ENCODE peak calls at places on chromosomes 11 and 22, in six cellular contexts. T, F, J, R, O and H are unnamed samples.

GRCh38 chr11:122727101-122727929 is 71.8 kb downstream of the UBASH3B start:
- DNase-seq in J (no peak), R (no peak), T (no peak), O (no peak), F (no peak), H (peak; percentile 64)

GRCh38 chr22:38957046-38957770 is at the start of gene APOBEC3A:
- DNase-seq in T (peak; percentile 43), R (no peak), O (no peak), J (no peak), F (no peak), H (no peak)

GRCh38 chr11:111006207-111006606 is 239.3 kb upstream of the POU2AF2 start:
- DNase-seq in F (no peak), O (no peak), J (no peak), R (no peak), T (no peak), H (no peak)

GRCh38 chr11:64814712-64815187 is 4.4 kb upstream of the MEN1 start:
- DNase-seq in O (no peak), F (no peak), R (no peak), J (no peak), T (no peak), H (no peak)

GRCh38 chr22:50304528-50305392 is 2.7 kb downstream of the PLXNB2 start:
- DNase-seq in O (no peak), R (no peak), J (peak; percentile 60), F (peak; percentile 53), T (peak; percentile 67), H (peak; percentile 62)

GRCh38 chr11:332651-333480 is 12.2 kb upstream of the IFITM3 start:
- DNase-seq in T (no peak), O (no peak), J (no peak), R (no peak), F (no peak), H (no peak)

GRCh38 chr11:20367313-20367948 is 3.9 kb downstream of the HTATIP2 start:
- DNase-seq in F (peak; percentile 58), R (no peak), T (peak; percentile 63), J (peak; percentile 85), O (peak; percentile 94), H (peak; percentile 78)

GRCh38 chr11:106197438-106197837 is 120.0 kb downstream of the AASDHPPT start:
- DNase-seq in J (no peak), F (no peak), R (no peak), O (no peak), T (no peak), H (no peak)

GRCh38 chr22:46065733-46066454 is 84.4 kb upstream of the PPARA start:
- DNase-seq in O (no peak), J (peak; percentile 59), T (no peak), R (no peak), F (no peak), H (peak; percentile 9)

GRCh38 chr11:28346721-28347120 is 238.5 kb downstream of the METTL15 start:
- DNase-seq in T (no peak), F (no peak), O (no peak), R (no peak), J (no peak), H (peak; percentile 8)

GRCh38 chr11:47330002-47330911 is 22.2 kb downstream of the MYBPC3 start:
- DNase-seq in R (no peak), F (no peak), O (peak; percentile 29), T (no peak), J (no peak), H (no peak)

GRCh38 chr22:48644108-48644507 is 1183.6 kb downstream of the BRD1 start:
- DNase-seq in T (no peak), J (no peak), R (no peak), O (no peak), F (no peak), H (peak; percentile 47)

GRCh38 chr11:132028380-132029240 is 658.2 kb downstream of the NTM start:
- DNase-seq in T (no peak), O (peak; percentile 73), J (peak; percentile 73), R (no peak), F (peak; percentile 23), H (peak; percentile 62)

GRCh38 chr11:96680515-96680914 is 290.7 kb downstream of the JRKL start:
- DNase-seq in T (no peak), O (no peak), J (no peak), F (no peak), R (no peak), H (no peak)

GRCh38 chr11:45155058-45155551 is 8.7 kb downstream of the PRDM11 start:
- DNase-seq in R (peak; percentile 79), F (peak; percentile 48), O (peak; percentile 22), J (no peak), T (no peak), H (no peak)

DNA sequence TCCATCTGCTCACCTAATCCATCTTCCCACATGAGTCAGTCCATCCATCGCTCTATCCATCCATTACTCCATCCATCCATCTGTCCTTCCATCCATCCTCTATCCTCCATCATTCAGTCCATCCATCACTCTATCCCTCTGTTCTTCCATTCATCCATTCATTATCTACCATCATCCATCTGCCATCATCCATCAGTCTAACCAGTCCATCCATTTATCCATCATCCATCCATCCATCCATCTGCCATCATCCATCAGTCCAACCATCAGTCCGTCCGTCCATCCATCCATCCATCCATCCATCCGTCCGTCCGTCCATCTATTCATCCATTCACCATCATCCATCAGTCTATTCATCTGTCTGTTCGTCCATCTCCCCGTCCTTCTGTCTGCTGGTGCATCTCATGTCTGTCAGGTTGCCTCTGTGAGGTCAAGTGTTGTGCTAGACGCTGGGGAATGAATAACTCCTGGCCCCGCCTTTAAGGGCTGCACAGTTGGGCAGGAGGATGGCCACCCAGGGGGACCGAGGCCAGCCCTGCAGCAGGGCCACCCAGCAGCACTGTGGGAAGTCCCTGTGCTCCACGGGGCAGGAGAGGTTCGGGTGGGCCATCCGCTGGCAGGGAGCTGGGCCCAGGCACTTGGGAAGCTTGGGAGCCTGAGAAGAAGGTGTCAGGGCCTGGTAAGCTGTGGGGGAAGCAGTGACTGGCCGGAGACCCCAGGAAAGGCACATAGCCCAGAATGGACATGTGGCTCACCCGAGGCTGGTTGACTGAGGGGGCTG is 137.1 kb downstream of the CTTN start:
- DNase-seq in F (no peak), T (no peak), J (no peak), R (no peak), O (no peak), H (no peak)
- H3K4me3 ChIP-seq in F (no peak overlapping the region), T (no peak overlapping the region), J (no peak overlapping the region), R (no peak overlapping the region), O (no peak overlapping the region), H (no peak overlapping the region)

DNA sequence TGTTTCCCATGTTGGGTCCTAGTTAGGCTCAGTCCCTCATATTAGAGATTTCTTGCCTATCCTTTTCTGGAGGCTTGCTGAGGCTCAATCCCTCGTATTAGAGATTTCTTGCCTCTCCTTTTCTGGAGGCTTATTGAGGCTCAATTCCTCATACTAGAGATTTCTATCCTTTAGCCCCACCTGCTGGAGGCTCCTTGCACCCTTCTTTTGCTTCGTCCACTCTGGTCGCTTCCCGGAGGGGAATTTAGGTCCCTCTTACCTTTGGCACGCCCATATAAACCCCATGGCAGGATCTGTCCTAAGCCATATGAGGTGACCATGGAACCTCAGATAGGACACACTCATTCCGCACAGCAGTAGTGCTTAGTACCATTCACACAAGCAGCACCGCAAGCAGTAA is 15.9 kb downstream of the CYP2D6 start:
- DNase-seq in R (peak; percentile 64), F (no peak), T (no peak), O (peak; percentile 6), J (peak; percentile 32), H (peak; percentile 10)
- TF ChIP-seq CTCF in R (no peak), F (no peak), T (no peak), O (peak; percentile 31), J (peak; percentile 29), H (peak; percentile 54)

GRCh38 chr11:92979176-92979575 is 9.7 kb downstream of the MTNR1B start:
- DNase-seq in R (no peak), F (no peak), O (peak; percentile 89), J (no peak), T (no peak), H (peak; percentile 8)
- H3K4me3 ChIP-seq in R (no peak overlapping the region), F (no peak overlapping the region), O (no peak overlapping the region), J (no peak overlapping the region), T (no peak overlapping the region), H (no peak overlapping the region)

GRCh38 chr11:128520886-128521696 is 66.3 kb downstream of the ETS1 start:
- DNase-seq in R (no peak), O (no peak), T (no peak), F (no peak), J (peak; percentile 27), H (no peak)
- TF ChIP-seq CTCF in R (no peak), O (peak; percentile 9), T (no peak), F (no peak), J (no peak), H (no peak)

GRCh38 chr22:40107244-40107643 is 70.5 kb upstream of the TNRC6B start:
- DNase-seq in R (no peak), J (peak; percentile 33), O (no peak), T (no peak), F (no peak), H (no peak)
- H3K4me3 ChIP-seq in R (no peak overlapping the region), J (peak overlapping the region; percentile 50), O (no peak overlapping the region), T (peak overlapping the region; percentile 7), F (peak overlapping the region; percentile 19), H (peak overlapping the region; percentile 43)

DNA sequence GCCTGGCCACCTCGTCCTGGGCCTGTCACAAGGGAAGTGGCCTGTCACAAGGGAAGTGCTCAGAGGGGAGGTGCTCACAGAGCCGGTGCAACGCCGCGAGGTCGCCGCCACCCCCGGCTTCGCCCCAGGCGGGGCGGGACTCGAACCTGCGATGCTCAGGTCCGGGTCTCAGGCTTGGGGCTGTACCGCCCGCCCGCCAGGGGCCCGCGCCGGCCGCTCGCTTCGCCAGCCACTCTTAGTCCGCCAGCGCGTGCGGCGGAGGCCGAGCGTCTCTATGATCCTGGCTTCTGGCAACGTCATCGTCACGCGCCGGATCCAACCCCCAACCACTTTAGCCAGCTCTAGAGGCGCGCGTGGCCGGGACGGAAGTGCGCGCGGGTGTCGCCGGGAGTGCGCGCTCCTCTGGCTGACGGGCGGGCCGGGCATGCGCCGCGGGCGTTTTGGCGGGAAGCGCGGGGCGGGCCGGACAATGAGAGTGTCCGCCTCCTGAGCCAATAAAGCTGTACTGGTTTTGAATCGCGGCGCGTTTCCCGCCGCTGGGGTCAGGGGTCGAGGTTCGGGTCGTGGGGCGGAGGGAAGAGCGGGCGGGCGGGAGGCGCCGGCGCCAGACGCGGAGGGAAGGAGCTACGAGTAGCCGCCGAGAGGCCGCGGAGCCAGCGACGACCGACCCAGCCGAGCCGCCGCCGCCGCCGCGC is at the start of gene TRMT2A:
- DNase-seq in T (peak; percentile 99), J (peak; percentile 98), O (peak; percentile 98), F (peak; percentile 99), R (peak; percentile 100), H (peak; percentile 98)
- TF ChIP-seq CTCF in T (peak; percentile 12), J (no peak), O (peak; percentile 38), F (no peak), R (no peak), H (no peak)

DNA sequence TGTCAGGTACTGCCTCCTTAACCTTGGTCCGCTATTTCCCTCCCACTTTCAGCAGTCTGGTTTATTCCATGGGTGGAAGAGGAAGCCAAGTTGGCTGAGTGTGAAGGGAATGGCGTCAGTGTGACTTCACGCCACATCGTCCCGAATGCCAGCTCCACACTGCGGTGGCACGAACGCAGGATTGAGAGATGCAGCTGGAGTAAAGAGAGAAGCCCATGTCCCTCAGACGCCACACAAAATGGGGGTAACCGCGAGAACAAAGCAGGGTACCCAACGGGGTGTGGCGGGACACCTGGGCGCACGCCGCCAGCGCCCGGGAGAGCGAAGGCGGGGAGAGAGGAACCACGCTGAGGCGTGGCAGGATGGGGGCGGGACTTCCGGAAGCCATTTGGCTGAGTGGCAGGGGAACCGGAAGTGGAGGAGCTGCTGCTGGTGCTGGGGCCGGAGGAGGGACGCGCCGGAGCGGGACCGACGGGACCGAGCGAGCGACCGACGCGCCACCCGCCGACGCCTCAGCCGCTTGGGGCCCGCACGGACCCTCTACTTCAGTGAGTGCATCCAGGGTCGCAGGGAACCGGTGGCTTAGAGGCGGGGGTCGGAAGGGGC is at the start of gene PAFAH1B2:
- DNase-seq in F (peak; percentile 95), J (peak; percentile 90), O (peak; percentile 90), T (peak; percentile 95), R (peak; percentile 99), H (peak; percentile 89)
- H3K4me3 ChIP-seq in F (peak within 1 kb of the TSS; percentile 91), J (peak within 1 kb of the TSS; percentile 91), O (peak within 1 kb of the TSS; percentile 73), T (peak within 1 kb of the TSS; percentile 64), R (peak within 1 kb of the TSS; percentile 83), H (peak within 1 kb of the TSS; percentile 93)

GRCh38 chr11:35487532-35488078 is 37.8 kb downstream of the PAMR1 start:
- DNase-seq in O (peak; percentile 82), J (peak; percentile 82), F (peak; percentile 31), T (no peak), R (no peak), H (peak; percentile 77)
- TF ChIP-seq CTCF in O (peak; percentile 62), J (peak; percentile 63), F (no peak), T (peak; percentile 13), R (no peak), H (peak; percentile 71)